ENCODE peak calls at places on chromosomes 3 and 15, in nine cellular contexts. E is GM04504, I is NCI-H748 treated with DMSO at 0.1 percent for 48 hours, P is iris pigment epithelial cell, D is cardiac muscle cell, X is mucosa of gallbladder, V is T-helper 2 cell, J is nucleus accumbens, M is Kasumi-1. Q is an unnamed sample.

GRCh38 chr3:194556086-194557056 is 69.6 kb upstream of the ATP13A3 start:
- DNase-seq in E (no peak), I (no peak), P (peak), D (no peak), X (no peak), V (no peak), J (no peak), M (no peak), Q (no peak)

GRCh38 chr3:187305881-187306280 is 14.3 kb upstream of the MASP1 start:
- DNase-seq in E (no peak), I (no peak), P (no peak), D (no peak), X (no peak), V (no peak), J (no peak), M (no peak), Q (no peak)

GRCh38 chr3:8629151-8630021 is 15.2 kb downstream of the SSUH2 start:
- DNase-seq in E (peak), I (no peak), P (peak), D (no peak), X (peak), V (no peak), J (peak), M (no peak), Q (peak)

GRCh38 chr3:5153074-5153473 is 31.0 kb downstream of the ARL8B start:
- DNase-seq in E (no peak), I (no peak), P (no peak), D (no peak), X (no peak), V (no peak), J (no peak), M (no peak), Q (no peak)

GRCh38 chr3:69330891-69331400 is 54.9 kb downstream of the FRMD4B start:
- DNase-seq in E (no peak), I (no peak), P (no peak), D (peak), X (peak), V (no peak), J (no peak), M (no peak), Q (no peak)

GRCh38 chr15:78266806-78267205 is 2.4 kb downstream of the DNAJA4 start:
- DNase-seq in E (no peak), I (no peak), P (no peak), D (no peak), X (no peak), V (no peak), J (no peak), M (no peak), Q (no peak)

GRCh38 chr3:28935141-28935540 is 345.7 kb upstream of the RBMS3 start:
- DNase-seq in E (no peak), I (no peak), P (no peak), D (no peak), X (no peak), V (no peak), J (no peak), M (no peak), Q (no peak)

GRCh38 chr3:158127250-158128219 is 17.6 kb downstream of the RSRC1 start:
- DNase-seq in E (no peak), I (no peak), P (peak), D (no peak), X (no peak), V (no peak), J (no peak), M (no peak), Q (no peak)

GRCh38 chr3:192812736-192813383 is 85.5 kb upstream of the FGF12 start:
- DNase-seq in E (no peak), I (peak), P (peak), D (peak), X (peak), V (no peak), J (no peak), M (peak), Q (no peak)

GRCh38 chr3:8567784-8568575 is 66.4 kb downstream of the LMCD1 start:
- DNase-seq in E (no peak), I (no peak), P (no peak), D (no peak), X (no peak), V (no peak), J (no peak), M (no peak), Q (no peak)

GRCh38 chr3:152359385-152360248 is 90.9 kb downstream of the MBNL1 start:
- DNase-seq in E (no peak), I (no peak), P (no peak), D (no peak), X (no peak), V (no peak), J (no peak), M (no peak), Q (no peak)

Q was measured in GM12864.